ENCODE peak calls at places on chromosomes 16 and 17, in eight cellular contexts. T is ovary; Z is fibroblast of lung; C is adrenal gland; X is A549; A is mesendoderm; H is effector memory CD4-positive, alpha-beta T cell; P is thoracic aorta. B is an unnamed sample.

GRCh38 chr16:77660311-77660710 is 62.0 kb upstream of the NUDT7 start:
- DNase-seq in T (no peak), Z (peak; percentile 52), C (no peak), X (peak; percentile 33), A (peak; percentile 63), H (no peak), P (no peak), B (no peak)

GRCh38 chr17:10683853-10684252 is 13.5 kb downstream of the SCO1 start:
- DNase-seq in T (no peak), Z (peak; percentile 26), C (no peak), X (peak; percentile 21), A (peak; percentile 47), H (no peak), P (no peak), B (no peak)

GRCh38 chr17:58315281-58315711 is 13.3 kb downstream of the TSPOAP1 start:
- DNase-seq in T (no peak), Z (no peak), C (no peak), X (no peak), A (no peak), H (no peak), P (no peak), B (no peak)

GRCh38 chr16:66154801-66155200 is 211.7 kb upstream of the CDH5 start:
- DNase-seq in T (no peak), Z (peak; percentile 27), C (no peak), X (no peak), A (peak; percentile 34), H (no peak), P (no peak), B (no peak)

GRCh38 chr17:73516356-73516755 is 127.9 kb downstream of the SDK2 start:
- DNase-seq in T (no peak), Z (no peak), C (no peak), X (no peak), A (no peak), H (no peak), P (no peak), B (no peak)

GRCh38 chr17:80931421-80932265 is 60.0 kb upstream of the CHMP6 start:
- DNase-seq in T (no peak), Z (peak; percentile 89), C (no peak), X (no peak), A (peak; percentile 96), H (no peak), P (no peak), B (no peak)

GRCh38 chr17:76679242-76679641 is 31.5 kb downstream of the MXRA7 start:
- DNase-seq in T (no peak), Z (no peak), C (no peak), X (no peak), A (no peak), H (no peak), P (no peak), B (no peak)

GRCh38 chr17:47857551-47858410 is 6.8 kb upstream of the SP6 start:
- DNase-seq in T (no peak), Z (no peak), C (no peak), X (no peak), A (peak; percentile 82), H (no peak), P (no peak), B (no peak)

GRCh38 chr16:81551141-81551808 is 106.7 kb downstream of the CMIP start:
- DNase-seq in T (no peak), Z (peak; percentile 84), C (no peak), X (no peak), A (peak; percentile 67), H (no peak), P (no peak), B (no peak)

GRCh38 chr16:64718481-64718880 is 403.4 kb downstream of the CDH11 start:
- DNase-seq in T (no peak), Z (no peak), C (no peak), X (no peak), A (no peak), H (no peak), P (no peak), B (no peak)

GRCh38 chr17:78351449-78352006 is 8.3 kb downstream of the SOCS3 start:
- DNase-seq in T (peak; percentile 99), Z (peak; percentile 93), C (peak; percentile 99), X (no peak), A (peak; percentile 98), H (no peak), P (peak; percentile 67), B (peak; percentile 98)

GRCh38 chr17:1390422-1391367 is 9.3 kb downstream of the YWHAE start:
- DNase-seq in T (no peak), Z (peak; percentile 32), C (no peak), X (no peak), A (peak; percentile 44), H (no peak), P (no peak), B (no peak)

GRCh38 chr17:48025904-48026502 is 11.6 kb downstream of the COPZ2 start:
- DNase-seq in T (peak; percentile 44), Z (no peak), C (peak; percentile 39), X (no peak), A (peak; percentile 84), H (no peak), P (peak; percentile 17), B (peak; percentile 27)

GRCh38 chr16:46731691-46732555 is 16.2 kb downstream of the MYLK3 start:
- DNase-seq in T (no peak), Z (no peak), C (no peak), X (no peak), A (no peak), H (no peak), P (no peak), B (peak; percentile 79)

GRCh38 chr17:47665655-47666054 is 15.9 kb downstream of the KPNB1 start:
- DNase-seq in T (no peak), Z (no peak), C (no peak), X (no peak), A (no peak), H (no peak), P (no peak), B (no peak)

GRCh38 chr16:89200850-89201466 is 621 bp upstream of the SLC22A31 start:
- DNase-seq in T (peak; percentile 41), Z (no peak), C (no peak), X (no peak), A (no peak), H (no peak), P (no peak), B (peak; percentile 63)
- H3K27ac ChIP-seq in T (no peak overlapping the region), Z (no peak overlapping the region), C (no peak overlapping the region), X (peak overlapping the region; percentile 36), A (no peak overlapping the region), H (no peak overlapping the region), P (no peak overlapping the region), B (no peak overlapping the region)

GRCh38 chr17:82276951-82277350 is 3.5 kb upstream of the CSNK1D start:
- DNase-seq in T (no peak), Z (no peak), C (no peak), X (no peak), A (no peak), H (no peak), P (no peak), B (no peak)
- H3K27ac ChIP-seq in T (no peak overlapping the region), Z (no peak overlapping the region), C (no peak overlapping the region), X (no peak overlapping the region), A (no peak overlapping the region), H (no peak overlapping the region), P (no peak overlapping the region), B (no peak overlapping the region)

GRCh38 chr17:82334622-82335394 is 1.2 kb upstream of the SECTM1 start:
- DNase-seq in T (peak; percentile 37), Z (no peak), C (no peak), X (no peak), A (no peak), H (no peak), P (no peak), B (no peak)

GRCh38 chr17:82343560-82343959 is 10.0 kb upstream of the SECTM1 start:
- DNase-seq in T (no peak), Z (no peak), C (no peak), X (no peak), A (peak; percentile 44), H (no peak), P (no peak), B (no peak)

GRCh38 chr17:82339634-82340580 is 6.3 kb upstream of the SECTM1 start:
- DNase-seq in T (peak; percentile 36), Z (no peak), C (no peak), X (peak; percentile 86), A (no peak), H (no peak), P (no peak), B (peak; percentile 50)

GRCh38 chr17:82342361-82343079 is 9.0 kb upstream of the SECTM1 start:
- DNase-seq in T (no peak), Z (no peak), C (no peak), X (no peak), A (no peak), H (no peak), P (no peak), B (no peak)

DNA sequence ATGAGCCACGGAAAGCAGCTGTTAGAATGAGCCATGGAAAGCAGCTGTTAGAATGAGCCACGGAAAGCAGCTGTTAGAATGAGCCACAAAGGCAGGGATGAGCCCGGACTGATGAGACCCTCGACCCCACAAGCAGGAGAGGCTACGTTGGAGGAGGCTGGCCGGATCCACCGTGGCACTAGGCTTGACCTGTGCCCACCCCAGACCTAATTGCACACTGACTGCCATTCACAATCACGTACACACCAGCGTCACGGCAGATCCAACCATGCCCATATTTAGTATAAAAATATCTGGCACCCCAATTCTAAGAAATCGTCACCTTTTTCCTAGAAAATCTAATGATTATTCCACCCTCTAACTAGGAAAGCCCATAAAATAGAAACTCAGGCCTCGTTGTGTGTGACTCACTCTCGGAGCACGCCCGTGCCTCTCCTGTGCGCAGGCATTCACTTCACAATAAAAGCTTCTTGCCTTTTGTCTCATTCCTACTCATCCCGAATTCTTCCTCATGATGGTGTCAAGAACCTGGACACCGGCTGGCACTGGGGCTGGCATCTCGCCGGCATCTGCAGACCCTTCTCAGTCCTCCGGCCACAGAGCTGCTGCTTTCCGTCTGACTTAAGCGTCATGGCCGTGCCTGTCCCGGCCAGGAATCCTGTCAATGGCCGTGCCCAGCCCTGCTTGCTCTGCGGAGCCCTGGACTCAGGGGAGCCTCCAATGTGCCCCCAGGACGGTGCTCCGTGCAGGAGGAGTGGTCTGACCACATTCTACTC is 5.5 kb upstream of the SECTM1 start:
- DNase-seq in T (peak; percentile 60), Z (peak; percentile 77), C (peak; percentile 64), X (peak; percentile 94), A (peak; percentile 70), H (no peak), P (no peak), B (peak; percentile 66)
- H3K27ac ChIP-seq in T (no peak overlapping the region), Z (peak overlapping the region; percentile 41), C (peak overlapping the region; percentile 57), X (peak overlapping the region; percentile 86), A (no peak overlapping the region), H (no peak overlapping the region), P (no peak overlapping the region), B (no peak overlapping the region)

GRCh38 chr16:85132456-85133289 is 20.4 kb upstream of the CIBAR2 start:
- DNase-seq in T (no peak), Z (no peak), C (no peak), X (no peak), A (no peak), H (no peak), P (no peak), B (no peak)

GRCh38 chr16:85128079-85128837 is 16.0 kb upstream of the CIBAR2 start:
- DNase-seq in T (no peak), Z (no peak), C (no peak), X (no peak), A (no peak), H (no peak), P (no peak), B (no peak)

GRCh38 chr16:85130707-85131028 is 18.4 kb upstream of the CIBAR2 start:
- DNase-seq in T (no peak), Z (no peak), C (no peak), X (no peak), A (no peak), H (no peak), P (no peak), B (no peak)

GRCh38 chr16:85126731-85127662 is 14.7 kb upstream of the CIBAR2 start:
- DNase-seq in T (peak; percentile 70), Z (peak; percentile 95), C (peak; percentile 42), X (no peak), A (peak; percentile 37), H (no peak), P (no peak), B (peak; percentile 64)

GRCh38 chr16:85129846-85130706 is 17.8 kb upstream of the CIBAR2 start:
- DNase-seq in T (no peak), Z (no peak), C (no peak), X (no peak), A (no peak), H (no peak), P (no peak), B (peak; percentile 39)
- H3K27ac ChIP-seq in T (peak overlapping the region; percentile 74), Z (peak overlapping the region; percentile 68), C (peak overlapping the region; percentile 60), X (no peak overlapping the region), A (no peak overlapping the region), H (no peak overlapping the region), P (peak overlapping the region; percentile 85), B (peak overlapping the region; percentile 79)

B was measured in right cardiac atrium.